ENCODE peak calls at places on chromosomes 12 and 14, in eight cellular contexts. J, U, K, Q, S, A, V and T are unnamed samples.
A peak's percentile ranks its signal among the peaks of the same experiment; 100 is the strongest.

GRCh38 chr12:12880537-12880936 is 10.8 kb upstream of the GPRC5A start:
- DNase-seq in J (no peak), U (no peak), K (no peak), Q (no peak), S (no peak), A (no peak), V (no peak), T (no peak)

GRCh38 chr12:65277994-65278575 is 398 bp upstream of the MSRB3 start:
- DNase-seq in J (no peak), U (no peak), K (peak; percentile 46), Q (no peak), S (no peak), A (no peak), V (no peak), T (no peak)

GRCh38 chr12:58291106-58291505 is 349.7 kb downstream of the ATP23 start:
- DNase-seq in J (no peak), U (no peak), K (no peak), Q (no peak), S (no peak), A (no peak), V (no peak), T (no peak)

GRCh38 chr14:54866588-54866987 is 36.0 kb downstream of the GCH1 start:
- DNase-seq in J (no peak), U (no peak), K (no peak), Q (no peak), S (no peak), A (no peak), V (no peak), T (no peak)

GRCh38 chr12:57255916-57256315 is 4.9 kb upstream of the STAC3 start:
- DNase-seq in J (no peak), U (no peak), K (no peak), Q (no peak), S (no peak), A (no peak), V (no peak), T (no peak)

GRCh38 chr14:37114039-37114438 is 58.4 kb downstream of the SLC25A21 start:
- DNase-seq in J (no peak), U (no peak), K (no peak), Q (no peak), S (no peak), A (no peak), V (no peak), T (no peak)

GRCh38 chr14:100076630-100077029 is 11.4 kb downstream of the EVL start:
- DNase-seq in J (no peak), U (no peak), K (no peak), Q (peak; percentile 81), S (peak; percentile 59), A (no peak), V (no peak), T (no peak)

GRCh38 chr12:107369679-107370078 is 276.3 kb upstream of the CRY1 start:
- DNase-seq in J (no peak), U (no peak), K (no peak), Q (no peak), S (no peak), A (no peak), V (no peak), T (no peak)

GRCh38 chr14:93033983-93034670 is 81.6 kb downstream of the ITPK1 start:
- DNase-seq in J (no peak), U (no peak), K (peak; percentile 58), Q (no peak), S (no peak), A (no peak), V (no peak), T (no peak)

GRCh38 chr12:101671157-101671791 is 26.2 kb upstream of the CHPT1 start:
- DNase-seq in J (peak; percentile 27), U (no peak), K (no peak), Q (no peak), S (peak; percentile 23), A (peak; percentile 44), V (no peak), T (no peak)

GRCh38 chr14:95549656-95550585 is 15.1 kb downstream of the GLRX5 start:
- DNase-seq in J (no peak), U (no peak), K (no peak), Q (no peak), S (no peak), A (peak; percentile 35), V (no peak), T (no peak)

GRCh38 chr14:77170045-77170444 is 11.6 kb upstream of the TMEM63C start:
- DNase-seq in J (no peak), U (no peak), K (no peak), Q (no peak), S (no peak), A (no peak), V (no peak), T (no peak)

GRCh38 chr12:9221476-9221875 is 13.3 kb upstream of the PZP start:
- DNase-seq in J (no peak), U (no peak), K (no peak), Q (no peak), S (no peak), A (no peak), V (no peak), T (no peak)

GRCh38 chr12:98485792-98486347 is 29.5 kb upstream of the TMPO start:
- DNase-seq in J (no peak), U (no peak), K (no peak), Q (no peak), S (no peak), A (no peak), V (no peak), T (no peak)

GRCh38 chr12:71981149-71981548 is 42.5 kb downstream of the TPH2 start:
- DNase-seq in J (no peak), U (no peak), K (no peak), Q (no peak), S (no peak), A (no peak), V (no peak), T (no peak)

GRCh38 chr12:67067453-67068203 is 201.5 kb upstream of the CAND1 start:
- DNase-seq in J (no peak), U (no peak), K (peak; percentile 38), Q (no peak), S (no peak), A (no peak), V (no peak), T (peak; percentile 53)

GRCh38 chr12:34598851-34599529 is 576.7 kb downstream of the ALG10 start:
- DNase-seq in J (no peak), U (no peak), K (no peak), Q (no peak), S (no peak), A (no peak), V (no peak), T (no peak)

GRCh38 chr12:41439134-41439533 is 251.0 kb downstream of the PDZRN4 start:
- DNase-seq in J (no peak), U (no peak), K (no peak), Q (no peak), S (no peak), A (no peak), V (no peak), T (no peak)

GRCh38 chr14:53042480-53042879 is 91.6 kb upstream of the FERMT2 start:
- DNase-seq in J (no peak), U (no peak), K (no peak), Q (no peak), S (no peak), A (no peak), V (no peak), T (no peak)

GRCh38 chr12:12474931-12475485 is 87.7 kb downstream of the DUSP16 start:
- DNase-seq in J (no peak), U (no peak), K (no peak), Q (no peak), S (no peak), A (no peak), V (no peak), T (no peak)

GRCh38 chr14:20490563-20490962 is 14.8 kb upstream of the RNASE10 start:
- DNase-seq in J (no peak), U (no peak), K (no peak), Q (no peak), S (no peak), A (no peak), V (no peak), T (no peak)

GRCh38 chr12:85807681-85808228 is 28.5 kb downstream of the RASSF9 start:
- DNase-seq in J (no peak), U (no peak), K (no peak), Q (no peak), S (no peak), A (no peak), V (no peak), T (no peak)

GRCh38 chr14:100065942-100066574 is 836 bp downstream of the EVL start:
- DNase-seq in J (peak; percentile 33), U (no peak), K (no peak), Q (no peak), S (no peak), A (peak; percentile 66), V (no peak), T (no peak)

GRCh38 chr14:43983721-43984120 is 523.4 kb downstream of the FSCB start:
- DNase-seq in J (no peak), U (no peak), K (no peak), Q (no peak), S (no peak), A (no peak), V (no peak), T (no peak)

GRCh38 chr14:70808023-70808401 is 1.3 kb downstream of the MAP3K9 start:
- DNase-seq in J (peak; percentile 17), U (no peak), K (peak; percentile 78), Q (no peak), S (no peak), A (peak; percentile 65), V (no peak), T (no peak)